ENCODE peak calls at places on chromosomes 5 and 9, in six cellular contexts. E, F, R, M, C and S are unnamed samples.
A peak's percentile ranks its signal among the peaks of the same experiment; 100 is the strongest.

GRCh38 chr9:15078345-15078744 is 168.1 kb upstream of the FREM1 start:
- DNase-seq in C (no peak), R (no peak), M (no peak), F (no peak), E (no peak), S (no peak)

GRCh38 chr9:137087409-137087925 is 682 bp downstream of the MAN1B1 start:
- DNase-seq in C (no peak), E (no peak), R (no peak), M (peak; percentile 25), F (peak; percentile 26), S (no peak)

GRCh38 chr9:97176206-97176605 is 131.3 kb upstream of the CCDC180 start:
- DNase-seq in C (no peak), E (no peak), R (no peak), F (no peak), M (no peak), S (no peak)

GRCh38 chr5:64869419-64869818 is 100.7 kb downstream of the CWC27 start:
- DNase-seq in M (peak; percentile 82), F (peak; percentile 59), E (peak; percentile 88), R (no peak), C (no peak), S (no peak)

GRCh38 chr9:6739218-6739617 is 18.6 kb upstream of the KDM4C start:
- DNase-seq in C (no peak), R (no peak), F (no peak), E (peak; percentile 25), M (peak; percentile 49), S (no peak)

GRCh38 chr5:169576181-169576598 is 7.4 kb upstream of the SPDL1 start:
- DNase-seq in M (peak; percentile 88), E (peak; percentile 87), C (no peak), R (no peak), F (no peak), S (no peak)

GRCh38 chr5:1799110-1799601 is 481 bp downstream of the MRPL36 start:
- DNase-seq in C (no peak), F (peak; percentile 63), M (peak; percentile 55), R (no peak), E (peak; percentile 19), S (no peak)

GRCh38 chr9:107739601-107740082 is 250.1 kb upstream of the KLF4 start:
- DNase-seq in C (peak; percentile 79), E (peak; percentile 15), R (no peak), F (no peak), M (peak; percentile 42), S (peak; percentile 69)

GRCh38 chr5:142426676-142427364 is 102.0 kb upstream of the SPRY4 start:
- DNase-seq in M (no peak), R (no peak), C (no peak), F (no peak), E (no peak), S (no peak)

GRCh38 chr9:20980713-20981481 is 50.5 kb downstream of the HACD4 start:
- DNase-seq in F (no peak), R (no peak), M (peak; percentile 80), C (no peak), E (peak; percentile 93), S (no peak)

GRCh38 chr9:21589344-21590056 is 107.4 kb upstream of the IFNE start:
- DNase-seq in R (no peak), M (no peak), C (no peak), F (no peak), E (no peak), S (no peak)

GRCh38 chr5:112339761-112340160 is 79.3 kb downstream of the EPB41L4A start:
- DNase-seq in C (no peak), R (no peak), F (no peak), E (no peak), M (no peak), S (no peak)

GRCh38 chr5:80231693-80232092 is 24.2 kb downstream of the SERINC5 start:
- DNase-seq in F (no peak), M (no peak), C (no peak), R (no peak), E (no peak), S (no peak)

GRCh38 chr9:131629827-131630205 is 84.5 kb downstream of the PRRT1B start:
- DNase-seq in M (no peak), F (no peak), C (no peak), R (no peak), E (no peak), S (no peak)

GRCh38 chr5:177402271-177403043 is 2.0 kb upstream of the PFN3 start:
- DNase-seq in M (peak; percentile 42), F (peak; percentile 88), C (peak; percentile 32), R (no peak), E (peak; percentile 54), S (peak; percentile 48)

GRCh38 chr5:91311697-91312501 is 71.2 kb downstream of the ARRDC3 start:
- DNase-seq in R (peak; percentile 25), F (peak; percentile 2), M (peak; percentile 94), C (peak; percentile 49), E (peak; percentile 99), S (no peak)

GRCh38 chr9:77514886-77515711 is 133.0 kb downstream of the GNA14 start:
- DNase-seq in E (no peak), R (no peak), C (no peak), M (peak; percentile 71), F (no peak), S (no peak)

GRCh38 chr5:138369249-138369648 is 16.8 kb downstream of the KDM3B start:
- DNase-seq in F (no peak), M (no peak), E (no peak), R (no peak), C (no peak), S (no peak)

GRCh38 chr9:995192-995591 is 18.7 kb downstream of the DMRT3 start:
- DNase-seq in E (no peak), F (no peak), C (no peak), M (no peak), R (no peak), S (no peak)

GRCh38 chr9:135340143-135340655 is 139.4 kb upstream of the PPP1R26 start:
- DNase-seq in M (no peak), C (no peak), F (no peak), E (no peak), R (no peak), S (peak; percentile 40)

GRCh38 chr5:51811883-51812282 is 428.6 kb downstream of the ISL1 start:
- DNase-seq in R (no peak), C (no peak), M (no peak), E (no peak), F (peak; percentile 15), S (no peak)

GRCh38 chr5:72305194-72306142 is 14.6 kb downstream of the MRPS27 start:
- DNase-seq in M (no peak), R (no peak), F (peak; percentile 6), C (no peak), E (no peak), S (no peak)

DNA sequence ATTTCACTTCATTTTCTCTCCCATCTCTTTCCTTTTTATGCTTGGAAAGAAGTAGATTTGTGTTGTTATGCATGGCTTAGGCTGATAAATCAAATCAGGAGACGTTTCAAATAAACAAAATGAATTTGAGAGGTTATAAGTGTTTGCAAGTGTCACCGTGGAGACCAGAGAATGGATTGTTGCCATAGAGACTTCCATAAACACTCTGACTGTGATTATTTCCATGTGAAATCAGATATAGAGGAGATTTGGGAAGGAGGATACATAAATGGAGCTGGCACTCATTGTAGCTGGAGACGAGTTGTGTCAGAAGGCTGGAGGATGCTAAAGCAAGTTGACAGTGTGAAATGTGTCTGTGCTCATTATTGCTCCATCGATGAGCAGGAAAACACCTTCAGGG is 84.2 kb upstream of the PCSK1 start:
- DNase-seq in C (no peak), E (peak; percentile 73), F (no peak), R (no peak), M (peak; percentile 49), S (no peak)
- H3K9me3 ChIP-seq in C (no peaks in the 10 kb centered on the region), E (no peaks in the 10 kb centered on the region), F (no peaks in the 10 kb centered on the region), R (no peaks in the 10 kb centered on the region), M (no peaks in the 10 kb centered on the region), S (no peaks in the 10 kb centered on the region)

GRCh38 chr9:93577045-93577939 is 908 bp downstream of the PHF2 start:
- DNase-seq in F (peak; percentile 38), C (peak; percentile 54), E (no peak), M (peak; percentile 69), R (no peak), S (no peak)
- H3K4me1 ChIP-seq in F (peaks cover 15% of the 10 kb centered on the region), C (peaks cover 75% of the 10 kb centered on the region), E (peaks cover 26% of the 10 kb centered on the region), M (peaks cover 22% of the 10 kb centered on the region), R (peaks cover 36% of the 10 kb centered on the region), S (peaks cover 3% of the 10 kb centered on the region)

DNA sequence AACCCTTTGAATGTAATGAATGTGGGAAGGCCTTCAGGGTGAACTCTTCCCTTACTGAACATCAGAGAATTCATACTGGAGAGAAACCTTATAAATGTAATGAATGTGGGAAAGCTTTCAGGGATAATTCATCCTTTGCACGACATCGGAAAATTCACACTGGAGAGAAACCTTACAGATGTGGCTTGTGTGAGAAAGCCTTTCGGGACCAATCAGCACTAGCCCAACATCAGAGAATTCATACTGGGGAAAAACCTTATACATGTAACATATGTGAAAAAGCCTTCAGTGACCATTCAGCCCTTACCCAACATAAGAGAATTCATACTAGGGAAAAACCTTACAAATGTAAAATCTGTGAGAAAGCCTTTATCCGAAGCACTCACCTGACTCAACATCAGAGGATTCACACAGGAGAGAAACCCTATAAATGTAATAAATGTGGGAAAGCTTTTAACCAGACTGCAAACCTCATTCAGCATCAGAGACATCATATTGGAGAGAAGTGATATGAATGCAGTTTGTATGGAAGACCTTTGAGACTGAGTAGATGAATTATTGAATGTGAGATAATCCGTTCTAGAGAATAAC is 24.6 kb downstream of the ZNF454 start:
- DNase-seq in F (no peak), M (no peak), E (no peak), R (no peak), C (no peak), S (no peak)
- H3K9me3 ChIP-seq in F (peaks cover 19% of the 10 kb centered on the region), M (peaks cover 92% of the 10 kb centered on the region), E (peaks cover 53% of the 10 kb centered on the region), R (no peaks in the 10 kb centered on the region), C (peaks cover 100% of the 10 kb centered on the region), S (peaks cover 88% of the 10 kb centered on the region)

GRCh38 chr5:137185193-137185592 is 313.9 kb downstream of the SPOCK1 start:
- DNase-seq in F (no peak), C (no peak), M (no peak), E (no peak), R (no peak), S (no peak)
- H3K4me1 ChIP-seq in F (peaks cover 35% of the 10 kb centered on the region), C (no peaks in the 10 kb centered on the region), M (peaks cover 41% of the 10 kb centered on the region), E (peaks cover 2% of the 10 kb centered on the region), R (no peaks in the 10 kb centered on the region), S (no peaks in the 10 kb centered on the region)

DNA sequence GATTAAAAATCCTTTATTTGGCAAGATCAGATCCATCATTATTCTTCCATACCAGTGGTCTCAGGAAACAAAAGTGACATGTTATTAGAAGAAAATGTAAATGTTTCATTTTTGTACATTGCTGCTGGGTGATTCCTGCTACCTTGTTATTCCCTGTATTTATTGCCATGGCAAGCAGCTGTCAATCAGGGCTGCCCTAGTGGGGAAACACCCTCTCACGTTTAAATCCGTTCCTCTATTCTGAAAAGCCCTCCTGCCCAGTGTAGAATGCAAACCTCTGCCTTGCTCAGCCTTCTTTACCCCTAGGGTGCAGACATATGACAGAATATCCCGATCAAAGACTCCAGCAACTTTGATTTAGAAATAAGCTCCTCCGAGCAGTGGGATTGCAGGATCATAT is 66.4 kb downstream of the HRH2 start:
- DNase-seq in R (no peak), F (no peak), C (no peak), M (no peak), E (no peak), S (no peak)
- H3K9me3 ChIP-seq in R (no peaks in the 10 kb centered on the region), F (no peaks in the 10 kb centered on the region), C (no peaks in the 10 kb centered on the region), M (peaks cover 3% of the 10 kb centered on the region), E (no peaks in the 10 kb centered on the region), S (no peaks in the 10 kb centered on the region)